ENCODE peak calls at places on chromosome 18, in six cellular contexts. Y is HepG2, R is HCT116, J is K562, V is H1, K is GM12878. M is an unnamed sample.
A peak's percentile ranks its signal among the peaks of the same experiment; 100 is the strongest.

GRCh38 chr18:76323891-76324290 is 171.2 kb downstream of the ZNF516 start:
- DNase-seq in Y (no peak), R (no peak), J (no peak), V (no peak), K (no peak), M (no peak)

GRCh38 chr18:58542426-58543159 is 86.3 kb downstream of the ALPK2 start:
- DNase-seq in Y (no peak), R (no peak), J (no peak), V (no peak), K (no peak), M (no peak)

GRCh38 chr18:70146174-70146573 is 59.3 kb downstream of the RTTN start:
- DNase-seq in Y (peak; percentile 65), R (no peak), J (no peak), V (no peak), K (no peak), M (no peak)

GRCh38 chr18:9694174-9694573 is 13.9 kb upstream of the RAB31 start:
- DNase-seq in Y (no peak), R (no peak), J (no peak), V (no peak), K (no peak), M (no peak)

GRCh38 chr18:13217466-13217961 is 1.0 kb upstream of the LDLRAD4 start:
- DNase-seq in Y (no peak), R (no peak), J (peak; percentile 34), V (peak; percentile 65), K (no peak), M (peak; percentile 58)

GRCh38 chr18:53795061-53795460 is 429.4 kb downstream of the MBD2 start:
- DNase-seq in Y (no peak), R (no peak), J (no peak), V (no peak), K (no peak), M (no peak)

GRCh38 chr18:62918361-62918760 is 203.0 kb downstream of the PHLPP1 start:
- DNase-seq in Y (no peak), R (no peak), J (no peak), V (no peak), K (no peak), M (no peak)

GRCh38 chr18:73848656-73849055 is 299.0 kb downstream of the FBXO15 start:
- DNase-seq in Y (no peak), R (no peak), J (no peak), V (no peak), K (no peak), M (no peak)

GRCh38 chr18:49814147-49814499 is 790 bp upstream of the ACAA2 start:
- DNase-seq in Y (peak; percentile 23), R (no peak), J (peak; percentile 69), V (no peak), K (no peak), M (peak; percentile 57)

GRCh38 chr18:45291616-45292612 is 323.4 kb upstream of the SLC14A2 start:
- DNase-seq in Y (no peak), R (no peak), J (peak; percentile 4), V (no peak), K (no peak), M (no peak)

GRCh38 chr18:48990497-48991298 is 39.9 kb upstream of the SMAD7 start:
- DNase-seq in Y (peak; percentile 76), R (no peak), J (peak; percentile 23), V (no peak), K (no peak), M (no peak)

GRCh38 chr18:51516478-51517038 is 319.1 kb upstream of the MEX3C start:
- DNase-seq in Y (no peak), R (no peak), J (no peak), V (no peak), K (no peak), M (no peak)

GRCh38 chr18:7844418-7844817 is 277.3 kb downstream of the PTPRM start:
- DNase-seq in Y (no peak), R (no peak), J (no peak), V (no peak), K (no peak), M (no peak)

DNA sequence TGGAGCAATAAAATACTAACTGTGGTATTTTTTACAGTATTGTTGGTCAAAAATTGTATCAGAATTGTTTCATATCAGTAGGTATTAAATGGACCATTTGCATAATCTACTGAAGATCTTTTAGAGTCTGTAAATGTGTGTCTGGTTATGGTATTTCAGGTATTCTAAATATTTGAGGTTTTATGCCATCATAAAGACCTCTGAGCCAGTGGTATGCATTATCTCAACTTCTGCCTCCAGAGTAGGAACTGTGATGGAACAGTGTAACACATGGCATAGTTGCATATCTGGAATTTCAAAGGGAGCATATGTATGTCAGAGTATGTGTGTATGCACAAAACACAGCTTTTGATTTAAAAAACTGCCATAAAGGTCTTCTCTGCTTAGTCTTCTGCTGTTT is 15.4 kb downstream of the GREB1L start:
- DNase-seq in Y (peak; percentile 16), R (no peak), J (no peak), V (no peak), K (no peak), M (no peak)
- TF ChIP-seq ATF3 in Y (no peak), R (no peak), J (no peak), V (no peak), K (no peak), M (no peak)

GRCh38 chr18:2714140-2714539 is 58.6 kb downstream of the SMCHD1 start:
- DNase-seq in Y (no peak), R (no peak), J (no peak), V (no peak), K (no peak), M (no peak)
- TF ChIP-seq ATF3 in Y (no peak), R (no peak), J (no peak), V (no peak), K (no peak), M (no peak)

GRCh38 chr18:46554406-46554805 is 102.6 kb downstream of the LOXHD1 start:
- DNase-seq in Y (no peak), R (no peak), J (no peak), V (no peak), K (no peak), M (no peak)

GRCh38 chr18:46556590-46557206 is 100.3 kb downstream of the LOXHD1 start:
- DNase-seq in Y (no peak), R (no peak), J (no peak), V (no peak), K (no peak), M (no peak)

GRCh38 chr18:46555213-46555612 is 101.8 kb downstream of the LOXHD1 start:
- DNase-seq in Y (peak; percentile 9), R (no peak), J (no peak), V (no peak), K (no peak), M (no peak)

GRCh38 chr18:46559296-46559695 is 97.7 kb downstream of the LOXHD1 start:
- DNase-seq in Y (no peak), R (no peak), J (no peak), V (peak; percentile 19), K (no peak), M (no peak)

GRCh38 chr18:46555724-46556123 is 101.3 kb downstream of the LOXHD1 start:
- DNase-seq in Y (peak; percentile 38), R (peak; percentile 32), J (peak; percentile 60), V (peak; percentile 76), K (no peak), M (peak; percentile 77)
- TF ChIP-seq ATF3 in Y (no peak), R (no peak), J (no peak), V (no peak), K (no peak), M (no peak)

GRCh38 chr18:3441290-3441689 is 8.7 kb upstream of the TGIF1 start:
- DNase-seq in Y (peak; percentile 41), R (no peak), J (peak; percentile 59), V (no peak), K (no peak), M (peak; percentile 38)
- TF ChIP-seq ATF3 in Y (no peak), R (no peak), J (no peak), V (no peak), K (no peak), M (no peak)

M was measured in WTC11.